ENCODE peak calls at places on chromosomes 7 and 10, in five cellular contexts. One of them, this sample, is unnamed.

GRCh38 chr7:10824154-10824553 is 149.5 kb upstream of the PHF14 start:
- DNase-seq in CD4-positive, alpha-beta memory T cell: no peak
- DNase-seq in thoracic aorta: no peak
- DNase-seq in transverse colon: no peak
- DNase-seq in aorta: no peak
- DNase-seq in this sample: no peak

GRCh38 chr7:32586291-32587221 is 91.3 kb downstream of the AVL9 start:
- DNase-seq in transverse colon: no peak
- DNase-seq in aorta: no peak
- DNase-seq in thoracic aorta: no peak
- DNase-seq in CD4-positive, alpha-beta memory T cell: no peak
- DNase-seq in this sample: no peak

GRCh38 chr10:22437620-22438588 is 92.6 kb downstream of the SPAG6 start:
- DNase-seq in transverse colon: no peak
- DNase-seq in aorta: peak; percentile 79
- DNase-seq in CD4-positive, alpha-beta memory T cell: no peak
- DNase-seq in thoracic aorta: no peak
- DNase-seq in this sample: no peak

GRCh38 chr10:99573806-99574205 is 41.1 kb downstream of the NKX2-3 start:
- DNase-seq in aorta: no peak
- DNase-seq in CD4-positive, alpha-beta memory T cell: no peak
- DNase-seq in thoracic aorta: no peak
- DNase-seq in transverse colon: no peak
- DNase-seq in this sample: no peak

GRCh38 chr10:103663802-103664201 is 170.3 kb downstream of the NEURL1 start:
- DNase-seq in aorta: peak; percentile 88
- DNase-seq in CD4-positive, alpha-beta memory T cell: no peak
- DNase-seq in transverse colon: no peak
- DNase-seq in thoracic aorta: no peak
- DNase-seq in this sample: no peak

GRCh38 chr7:29946428-29947186 is 43.0 kb downstream of the SCRN1 start:
- DNase-seq in thoracic aorta: no peak
- DNase-seq in CD4-positive, alpha-beta memory T cell: no peak
- DNase-seq in aorta: no peak
- DNase-seq in transverse colon: peak; percentile 15
- DNase-seq in this sample: no peak

GRCh38 chr10:52688906-52689305 is 83.7 kb downstream of the MBL2 start:
- DNase-seq in transverse colon: no peak
- DNase-seq in CD4-positive, alpha-beta memory T cell: no peak
- DNase-seq in thoracic aorta: no peak
- DNase-seq in aorta: no peak
- DNase-seq in this sample: no peak

GRCh38 chr7:15947749-15948148 is 261.3 kb upstream of the MEOX2 start:
- DNase-seq in thoracic aorta: no peak
- DNase-seq in CD4-positive, alpha-beta memory T cell: no peak
- DNase-seq in transverse colon: no peak
- DNase-seq in aorta: no peak
- DNase-seq in this sample: no peak

GRCh38 chr7:30634193-30634626 is 39.5 kb downstream of the GARS1 start:
- DNase-seq in CD4-positive, alpha-beta memory T cell: no peak
- DNase-seq in transverse colon: no peak
- DNase-seq in aorta: no peak
- DNase-seq in thoracic aorta: no peak
- DNase-seq in this sample: no peak

GRCh38 chr10:72353028-72353962 is 1.4 kb downstream of the DNAJB12 start:
- DNase-seq in CD4-positive, alpha-beta memory T cell: no peak
- DNase-seq in aorta: peak; percentile 45
- DNase-seq in thoracic aorta: no peak
- DNase-seq in transverse colon: no peak
- DNase-seq in this sample: no peak

GRCh38 chr10:56346845-56347415 is 14.1 kb downstream of the ZWINT start:
- DNase-seq in transverse colon: no peak
- DNase-seq in aorta: no peak
- DNase-seq in CD4-positive, alpha-beta memory T cell: no peak
- DNase-seq in thoracic aorta: no peak
- DNase-seq in this sample: no peak

GRCh38 chr10:31745612-31746376 is 182.8 kb downstream of the ARHGAP12 start:
- DNase-seq in transverse colon: no peak
- DNase-seq in thoracic aorta: no peak
- DNase-seq in aorta: no peak
- DNase-seq in CD4-positive, alpha-beta memory T cell: no peak
- DNase-seq in this sample: no peak

GRCh38 chr10:23053036-23053435 is 42.3 kb upstream of the MSRB2 start:
- DNase-seq in aorta: no peak
- DNase-seq in thoracic aorta: no peak
- DNase-seq in CD4-positive, alpha-beta memory T cell: no peak
- DNase-seq in transverse colon: no peak
- DNase-seq in this sample: no peak

GRCh38 chr10:46995234-46995633 is 84.0 kb downstream of the PTPN20 start:
- DNase-seq in aorta: no peak
- DNase-seq in thoracic aorta: no peak
- DNase-seq in transverse colon: no peak
- DNase-seq in CD4-positive, alpha-beta memory T cell: no peak
- DNase-seq in this sample: no peak

GRCh38 chr7:151233111-151233701 is 923 bp downstream of the CHPF2 start:
- DNase-seq in CD4-positive, alpha-beta memory T cell: peak; percentile 61
- DNase-seq in transverse colon: no peak
- DNase-seq in thoracic aorta: peak; percentile 59
- DNase-seq in aorta: peak; percentile 87
- DNase-seq in this sample: peak; percentile 47

GRCh38 chr10:110610308-110610774 is 33.8 kb upstream of the RBM20 start:
- DNase-seq in aorta: no peak
- DNase-seq in transverse colon: peak; percentile 45
- DNase-seq in CD4-positive, alpha-beta memory T cell: peak; percentile 65
- DNase-seq in thoracic aorta: no peak
- DNase-seq in this sample: peak; percentile 38

GRCh38 chr7:111735661-111736323 is 173.5 kb upstream of the IMMP2L start:
- DNase-seq in CD4-positive, alpha-beta memory T cell: peak; percentile 50
- DNase-seq in thoracic aorta: peak; percentile 9
- DNase-seq in transverse colon: peak; percentile 50
- DNase-seq in aorta: no peak
- DNase-seq in this sample: peak; percentile 34

DNA sequence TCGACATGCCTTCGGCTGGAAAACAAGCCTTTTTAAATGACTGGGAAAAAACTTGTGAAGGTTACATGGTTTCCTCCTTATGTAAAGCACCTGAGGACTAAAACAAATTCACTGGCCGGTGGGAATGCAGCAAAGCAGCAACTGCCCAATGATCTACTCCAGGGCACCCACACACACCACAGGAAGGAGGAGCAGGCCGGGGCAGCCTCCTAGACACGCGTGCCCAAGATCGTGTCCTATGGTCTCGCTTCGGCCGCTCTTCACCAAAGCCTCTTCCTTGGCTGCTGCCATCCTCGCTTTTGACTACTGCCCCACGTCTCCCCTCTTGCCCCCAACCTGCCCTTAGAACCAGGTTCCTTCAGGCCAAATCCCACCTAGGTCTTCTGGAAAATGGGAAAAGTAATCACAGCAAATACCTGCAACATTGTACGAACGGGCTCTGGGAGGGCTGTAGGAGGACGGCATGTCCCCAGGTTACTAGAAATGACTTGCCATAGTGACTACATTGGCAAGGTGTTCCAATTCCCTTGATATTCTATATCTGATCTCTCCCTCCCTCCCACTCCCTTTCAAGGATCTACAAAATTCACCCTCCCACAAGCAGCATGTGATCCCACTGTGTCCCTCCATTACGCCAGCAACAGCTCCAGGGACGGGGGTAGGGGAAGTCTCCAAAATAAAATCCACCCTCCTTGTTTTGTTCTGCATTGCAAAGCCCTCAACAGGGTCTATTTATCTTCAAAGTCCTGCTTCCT is 84.9 kb downstream of the RNF216 start:
- DNase-seq in transverse colon: no peak
- DNase-seq in CD4-positive, alpha-beta memory T cell: no peak
- DNase-seq in thoracic aorta: no peak
- DNase-seq in aorta: no peak
- DNase-seq in this sample: no peak
- H3K4me1 ChIP-seq in transverse colon: peaks cover 40% of the 10 kb centered on the region
- H3K4me1 ChIP-seq in CD4-positive, alpha-beta memory T cell: peaks cover 100% of the 10 kb centered on the region
- H3K4me1 ChIP-seq in thoracic aorta: peaks cover 41% of the 10 kb centered on the region
- H3K4me1 ChIP-seq in aorta: no peaks in the 10 kb centered on the region
- H3K4me1 ChIP-seq in this sample: peaks cover 81% of the 10 kb centered on the region

GRCh38 chr7:99490878-99491277 is 9.2 kb downstream of the ZNF394 start:
- DNase-seq in aorta: no peak
- DNase-seq in CD4-positive, alpha-beta memory T cell: no peak
- DNase-seq in thoracic aorta: no peak
- DNase-seq in transverse colon: no peak
- DNase-seq in this sample: no peak
- H3K36me3 ChIP-seq in aorta: peaks cover 4% of the 10 kb centered on the region
- H3K36me3 ChIP-seq in CD4-positive, alpha-beta memory T cell: peaks cover 28% of the 10 kb centered on the region
- H3K36me3 ChIP-seq in thoracic aorta: peaks cover 23% of the 10 kb centered on the region
- H3K36me3 ChIP-seq in transverse colon: peaks cover 20% of the 10 kb centered on the region
- H3K36me3 ChIP-seq in this sample: peaks cover 33% of the 10 kb centered on the region

GRCh38 chr10:78566216-78567135 is 502.3 kb upstream of the ZMIZ1 start:
- DNase-seq in aorta: no peak
- DNase-seq in CD4-positive, alpha-beta memory T cell: no peak
- DNase-seq in thoracic aorta: no peak
- DNase-seq in transverse colon: no peak
- DNase-seq in this sample: no peak

GRCh38 chr10:78559514-78560392 is 509.0 kb upstream of the ZMIZ1 start:
- DNase-seq in thoracic aorta: no peak
- DNase-seq in CD4-positive, alpha-beta memory T cell: no peak
- DNase-seq in transverse colon: no peak
- DNase-seq in aorta: no peak
- DNase-seq in this sample: no peak

GRCh38 chr10:78567680-78568453 is 500.9 kb upstream of the ZMIZ1 start:
- DNase-seq in transverse colon: no peak
- DNase-seq in thoracic aorta: no peak
- DNase-seq in CD4-positive, alpha-beta memory T cell: no peak
- DNase-seq in aorta: no peak
- DNase-seq in this sample: no peak

GRCh38 chr10:78560393-78560688 is 508.4 kb upstream of the ZMIZ1 start:
- DNase-seq in transverse colon: no peak
- DNase-seq in CD4-positive, alpha-beta memory T cell: no peak
- DNase-seq in thoracic aorta: no peak
- DNase-seq in aorta: no peak
- DNase-seq in this sample: no peak

DNA sequence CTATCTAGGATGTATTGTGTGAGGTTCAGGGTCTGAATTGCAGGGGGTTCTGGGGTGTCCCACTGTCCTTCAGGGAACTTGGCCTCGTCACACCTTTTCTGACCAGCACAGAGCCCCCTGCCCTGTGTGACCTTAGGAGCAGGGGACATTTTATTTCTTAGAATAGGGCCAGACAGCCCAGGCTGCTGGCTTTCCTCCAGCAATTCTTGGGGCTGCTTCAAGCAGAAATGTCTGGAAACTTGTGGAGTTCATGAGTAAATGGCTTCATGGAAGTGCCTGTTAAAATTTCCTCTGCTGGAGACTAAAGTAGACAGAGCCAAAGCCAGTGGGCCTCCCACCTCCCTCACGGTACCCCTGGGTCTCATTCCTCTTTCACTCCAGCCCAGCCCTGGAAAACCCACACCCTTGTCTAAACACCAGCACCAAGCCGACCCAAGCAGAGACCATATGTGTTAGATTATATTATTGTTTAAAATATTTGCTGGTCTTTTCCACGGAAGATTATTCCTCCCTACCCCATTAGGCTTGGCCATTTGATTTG is 505.5 kb upstream of the ZMIZ1 start:
- DNase-seq in transverse colon: no peak
- DNase-seq in aorta: no peak
- DNase-seq in thoracic aorta: no peak
- DNase-seq in CD4-positive, alpha-beta memory T cell: no peak
- DNase-seq in this sample: no peak
- H3K27me3 ChIP-seq in transverse colon: no peaks in the 10 kb centered on the region
- H3K27me3 ChIP-seq in aorta: no peaks in the 10 kb centered on the region
- H3K27me3 ChIP-seq in thoracic aorta: no peaks in the 10 kb centered on the region
- H3K27me3 ChIP-seq in CD4-positive, alpha-beta memory T cell: no peaks in the 10 kb centered on the region
- H3K27me3 ChIP-seq in this sample: no peaks in the 10 kb centered on the region

GRCh38 chr7:135971366-135971725 is 5.8 kb downstream of the MTPN start:
- DNase-seq in CD4-positive, alpha-beta memory T cell: no peak
- DNase-seq in thoracic aorta: no peak
- DNase-seq in aorta: no peak
- DNase-seq in transverse colon: no peak
- DNase-seq in this sample: no peak
- H3K4me1 ChIP-seq in CD4-positive, alpha-beta memory T cell: peaks cover 81% of the 10 kb centered on the region
- H3K4me1 ChIP-seq in thoracic aorta: peaks cover 47% of the 10 kb centered on the region
- H3K4me1 ChIP-seq in aorta: peaks cover 3% of the 10 kb centered on the region
- H3K4me1 ChIP-seq in transverse colon: peaks cover 12% of the 10 kb centered on the region
- H3K4me1 ChIP-seq in this sample: peaks cover 21% of the 10 kb centered on the region

GRCh38 chr7:2438181-2438580 is 34.8 kb downstream of the CHST12 start:
- DNase-seq in transverse colon: no peak
- DNase-seq in CD4-positive, alpha-beta memory T cell: no peak
- DNase-seq in aorta: no peak
- DNase-seq in thoracic aorta: no peak
- DNase-seq in this sample: no peak

GRCh38 chr7:2437537-2438148 is 34.2 kb downstream of the CHST12 start:
- DNase-seq in aorta: no peak
- DNase-seq in CD4-positive, alpha-beta memory T cell: no peak
- DNase-seq in thoracic aorta: no peak
- DNase-seq in transverse colon: peak; percentile 21
- DNase-seq in this sample: no peak

GRCh38 chr7:2438775-2439174 is 35.4 kb downstream of the CHST12 start:
- DNase-seq in aorta: no peak
- DNase-seq in thoracic aorta: no peak
- DNase-seq in transverse colon: no peak
- DNase-seq in CD4-positive, alpha-beta memory T cell: no peak
- DNase-seq in this sample: no peak

GRCh38 chr7:2437136-2437535 is 33.7 kb downstream of the CHST12 start:
- DNase-seq in aorta: no peak
- DNase-seq in thoracic aorta: no peak
- DNase-seq in transverse colon: peak; percentile 42
- DNase-seq in CD4-positive, alpha-beta memory T cell: no peak
- DNase-seq in this sample: no peak

GRCh38 chr7:2436341-2437104 is 33.1 kb downstream of the CHST12 start:
- DNase-seq in aorta: no peak
- DNase-seq in CD4-positive, alpha-beta memory T cell: no peak
- DNase-seq in thoracic aorta: no peak
- DNase-seq in transverse colon: no peak
- DNase-seq in this sample: no peak
- H3K36me3 ChIP-seq in aorta: no peaks in the 10 kb centered on the region
- H3K36me3 ChIP-seq in CD4-positive, alpha-beta memory T cell: peaks cover 9% of the 10 kb centered on the region
- H3K36me3 ChIP-seq in thoracic aorta: peaks cover 18% of the 10 kb centered on the region
- H3K36me3 ChIP-seq in transverse colon: peaks cover 6% of the 10 kb centered on the region
- H3K36me3 ChIP-seq in this sample: peaks cover 27% of the 10 kb centered on the region

GRCh38 chr7:96991850-96992623 is 13.3 kb upstream of the DLX6 start:
- DNase-seq in thoracic aorta: no peak
- DNase-seq in CD4-positive, alpha-beta memory T cell: no peak
- DNase-seq in aorta: no peak
- DNase-seq in transverse colon: no peak
- DNase-seq in this sample: no peak
- H3K27me3 ChIP-seq in thoracic aorta: peaks cover 37% of the 10 kb centered on the region
- H3K27me3 ChIP-seq in CD4-positive, alpha-beta memory T cell: peaks cover 38% of the 10 kb centered on the region
- H3K27me3 ChIP-seq in aorta: no peaks in the 10 kb centered on the region
- H3K27me3 ChIP-seq in transverse colon: peaks cover 100% of the 10 kb centered on the region
- H3K27me3 ChIP-seq in this sample: peaks cover 33% of the 10 kb centered on the region

GRCh38 chr10:17236468-17236886 is 8.4 kb downstream of the VIM start:
- DNase-seq in thoracic aorta: no peak
- DNase-seq in transverse colon: no peak
- DNase-seq in aorta: no peak
- DNase-seq in CD4-positive, alpha-beta memory T cell: no peak
- DNase-seq in this sample: no peak
- H3K4me1 ChIP-seq in thoracic aorta: peaks cover 35% of the 10 kb centered on the region
- H3K4me1 ChIP-seq in transverse colon: peaks cover 26% of the 10 kb centered on the region
- H3K4me1 ChIP-seq in aorta: peaks cover 2% of the 10 kb centered on the region
- H3K4me1 ChIP-seq in CD4-positive, alpha-beta memory T cell: peaks cover 42% of the 10 kb centered on the region
- H3K4me1 ChIP-seq in this sample: peaks cover 19% of the 10 kb centered on the region

This sample was measured in effector memory CD4-positive, alpha-beta T cell.